ENCODE peak calls at places on chromosomes 12 and 14, in five cellular contexts. R, U, L, M and H are unnamed samples.

GRCh38 chr12:30095511-30095910 is 311.8 kb upstream of the TMTC1 start:
- DNase-seq in R (no peak), U (no peak), L (no peak), M (no peak), H (no peak)

GRCh38 chr14:29222671-29223268 is 456.2 kb downstream of the FOXG1 start:
- DNase-seq in R (no peak), U (peak; percentile 12), L (peak; percentile 85), M (peak; percentile 53), H (peak; percentile 55)

GRCh38 chr14:91890291-91890749 is 23.0 kb upstream of the TC2N start:
- DNase-seq in R (no peak), U (no peak), L (peak; percentile 21), M (no peak), H (no peak)

GRCh38 chr12:81617915-81618314 is 141.2 kb downstream of the PPFIA2 start:
- DNase-seq in R (no peak), U (no peak), L (peak; percentile 2), M (no peak), H (no peak)

GRCh38 chr14:65238456-65238855 is 136.1 kb upstream of the MAX start:
- DNase-seq in R (no peak), U (no peak), L (peak; percentile 92), M (no peak), H (no peak)

GRCh38 chr12:119788783-119789182 is 88.3 kb downstream of the CIT start:
- DNase-seq in R (no peak), U (no peak), L (peak; percentile 20), M (no peak), H (no peak)

GRCh38 chr14:37384870-37385596 is 187.3 kb downstream of the MIPOL1 start:
- DNase-seq in R (no peak), U (no peak), L (no peak), M (no peak), H (no peak)

GRCh38 chr14:68976160-68977067 is 2.7 kb downstream of the ACTN1 start:
- DNase-seq in R (no peak), U (no peak), L (peak; percentile 19), M (peak; percentile 55), H (peak; percentile 30)

GRCh38 chr14:92426237-92426636 is 87.3 kb upstream of the RIN3 start:
- DNase-seq in R (no peak), U (no peak), L (peak; percentile 58), M (no peak), H (no peak)